ENCODE peak calls at places on chromosomes 6 and 20, in six cellular contexts. B, P, M, I, Y and A are unnamed samples.

GRCh38 chr6:133160531-133160930 is 80.6 kb upstream of the EYA4 start:
- DNase-seq in M (no peak), B (peak), I (peak), Y (no peak), P (no peak), A (no peak)

GRCh38 chr6:85449818-85450577 is at the start of gene NT5E:
- DNase-seq in I (peak), B (peak), M (peak), P (no peak), Y (no peak), A (no peak)

GRCh38 chr6:129645371-129646139 is 64.4 kb downstream of the ARHGAP18 start:
- DNase-seq in M (no peak), Y (no peak), I (no peak), B (peak), P (no peak), A (no peak)

GRCh38 chr20:22717466-22717865 is 133.1 kb upstream of the FOXA2 start:
- DNase-seq in M (no peak), Y (no peak), P (no peak), I (no peak), B (no peak), A (no peak)

GRCh38 chr20:47502271-47502730 is 614 bp downstream of the NCOA3 start:
- DNase-seq in B (no peak), Y (no peak), P (no peak), M (no peak), I (peak), A (no peak)

GRCh38 chr6:101851911-101852310 is 458.4 kb downstream of the GRIK2 start:
- DNase-seq in B (peak), I (peak), P (no peak), M (no peak), Y (no peak), A (no peak)

GRCh38 chr6:43445576-43445975 is 9.8 kb downstream of the DLK2 start:
- DNase-seq in I (no peak), M (no peak), B (no peak), P (no peak), Y (no peak), A (no peak)

GRCh38 chr6:143195349-143195845 is 134.7 kb downstream of the AIG1 start:
- DNase-seq in B (no peak), P (no peak), M (no peak), I (no peak), Y (no peak), A (no peak)

GRCh38 chr6:45801471-45802289 is 214.0 kb downstream of the CLIC5 start:
- DNase-seq in P (no peak), I (no peak), Y (no peak), M (no peak), B (peak), A (no peak)

GRCh38 chr6:66849843-66850242 is 1142.8 kb upstream of the EYS start:
- DNase-seq in M (no peak), B (no peak), I (no peak), P (no peak), Y (no peak), A (no peak)

GRCh38 chr6:138231399-138231886 is 13.2 kb upstream of the PBOV1 start:
- DNase-seq in I (no peak), M (no peak), Y (no peak), P (peak), B (no peak), A (no peak)

GRCh38 chr6:144953552-144954240 is 668.6 kb downstream of the UTRN start:
- DNase-seq in M (no peak), P (no peak), I (peak), Y (no peak), B (peak), A (no peak)

GRCh38 chr6:66489269-66489987 is 782.4 kb upstream of the EYS start:
- DNase-seq in Y (no peak), M (no peak), B (no peak), P (no peak), I (no peak), A (no peak)

GRCh38 chr6:79038061-79038460 is 40.0 kb downstream of the PHIP start:
- DNase-seq in I (peak), B (no peak), Y (no peak), P (no peak), M (no peak), A (no peak)

GRCh38 chr20:57444394-57445048 is 53.3 kb downstream of the RBM38 start:
- DNase-seq in B (no peak), Y (no peak), M (no peak), I (no peak), P (no peak), A (no peak)

GRCh38 chr6:11848852-11849731 is 70.5 kb upstream of the ADTRP start:
- DNase-seq in B (peak), I (peak), Y (no peak), P (no peak), M (no peak), A (no peak)

GRCh38 chr6:28353981-28354676 is 4.4 kb downstream of the ZKSCAN3 start:
- DNase-seq in Y (peak), I (peak), P (peak), B (peak), M (no peak), A (no peak)

GRCh38 chr20:17647391-17648305 is 34.4 kb downstream of the RRBP1 start:
- DNase-seq in P (no peak), Y (peak), I (no peak), B (no peak), M (no peak), A (no peak)

GRCh38 chr6:135748189-135748588 is 103.3 kb upstream of the PDE7B start:
- DNase-seq in B (no peak), I (no peak), Y (no peak), M (no peak), P (no peak), A (no peak)

GRCh38 chr6:91082311-91082803 is 495.5 kb upstream of the MAP3K7 start:
- DNase-seq in Y (no peak), I (peak), P (no peak), M (no peak), B (peak), A (no peak)

GRCh38 chr6:100175814-100176275 is 181.8 kb upstream of the MCHR2 start:
- DNase-seq in B (peak), P (no peak), M (no peak), Y (no peak), I (peak), A (no peak)

GRCh38 chr20:39849664-39850063 is 839.4 kb downstream of the MAFB start:
- DNase-seq in Y (peak), M (no peak), I (peak), B (peak), P (no peak), A (no peak)

GRCh38 chr20:37326666-37327065 is 19.3 kb upstream of the SRC start:
- DNase-seq in B (peak), Y (no peak), P (no peak), M (no peak), I (no peak), A (no peak)

GRCh38 chr20:11229772-11230171 is 556.0 kb upstream of the JAG1 start:
- DNase-seq in M (no peak), I (peak), B (peak), P (no peak), Y (no peak), A (no peak)

GRCh38 chr20:36830791-36831691 is 44.9 kb upstream of the TLDC2 start:
- DNase-seq in I (peak), Y (peak), M (no peak), P (no peak), B (peak), A (no peak)

GRCh38 chr6:126811307-126811706 is 307.2 kb upstream of the RSPO3 start:
- DNase-seq in Y (no peak), P (no peak), M (no peak), B (peak), I (peak), A (no peak)

GRCh38 chr20:17651761-17652388 is 30.2 kb downstream of the RRBP1 start:
- DNase-seq in Y (peak), M (no peak), B (no peak), I (no peak), P (peak), A (no peak)

GRCh38 chr6:12270551-12271228 is 19.5 kb upstream of the EDN1 start:
- DNase-seq in B (no peak), M (no peak), Y (no peak), P (no peak), I (no peak), A (no peak)

GRCh38 chr6:157223021-157223430 is 100.3 kb downstream of the TMEM242 start:
- DNase-seq in B (no peak), M (peak), Y (peak), I (no peak), P (no peak), A (no peak)

GRCh38 chr6:14804444-14805210 is 441.2 kb upstream of the JARID2 start:
- DNase-seq in P (peak), I (peak), M (no peak), B (peak), Y (peak), A (no peak)

GRCh38 chr6:112842338-112842700 is 495.2 kb downstream of the RFPL4B start:
- DNase-seq in B (no peak), P (no peak), I (no peak), Y (no peak), M (no peak), A (no peak)

GRCh38 chr20:31836853-31837608 is 8.4 kb downstream of the FOXS1 start:
- DNase-seq in I (no peak), B (no peak), P (no peak), M (no peak), Y (no peak), A (no peak)